ENCODE peak calls at places on chromosomes 5 and 9, in seven cellular contexts. One of them, this sample, is unnamed.

GRCh38 chr9:111094433-111095421 is 56.5 kb upstream of the LPAR1 start:
- DNase-seq in mammary epithelial cell: peak; percentile 43
- DNase-seq in HCT116: no peak
- DNase-seq in OCI-LY7: no peak
- DNase-seq in endothelial cell: no peak
- DNase-seq in ovary: no peak
- DNase-seq in adrenal gland: peak; percentile 34
- DNase-seq in this sample: no peak

GRCh38 chr5:173643964-173644363 is 27.5 kb upstream of the BOD1 start:
- DNase-seq in mammary epithelial cell: no peak
- DNase-seq in HCT116: no peak
- DNase-seq in OCI-LY7: peak; percentile 86
- DNase-seq in endothelial cell: no peak
- DNase-seq in ovary: no peak
- DNase-seq in adrenal gland: no peak
- DNase-seq in this sample: no peak

GRCh38 chr5:54985301-54986268 is at the start of gene ESM1:
- DNase-seq in mammary epithelial cell: peak; percentile 71
- DNase-seq in HCT116: no peak
- DNase-seq in OCI-LY7: no peak
- DNase-seq in endothelial cell: no peak
- DNase-seq in ovary: no peak
- DNase-seq in adrenal gland: no peak
- DNase-seq in this sample: no peak

GRCh38 chr9:98442114-98442513 is 186.7 kb upstream of the TBC1D2 start:
- DNase-seq in mammary epithelial cell: no peak
- DNase-seq in HCT116: no peak
- DNase-seq in OCI-LY7: no peak
- DNase-seq in endothelial cell: no peak
- DNase-seq in ovary: no peak
- DNase-seq in adrenal gland: no peak
- DNase-seq in this sample: no peak

GRCh38 chr5:82707741-82708140 is 369.5 kb downstream of the TMEM167A start:
- DNase-seq in mammary epithelial cell: peak; percentile 23
- DNase-seq in HCT116: no peak
- DNase-seq in OCI-LY7: no peak
- DNase-seq in endothelial cell: no peak
- DNase-seq in ovary: no peak
- DNase-seq in adrenal gland: no peak
- DNase-seq in this sample: no peak

GRCh38 chr5:128472032-128472431 is 66.0 kb downstream of the FBN2 start:
- DNase-seq in mammary epithelial cell: no peak
- DNase-seq in HCT116: no peak
- DNase-seq in OCI-LY7: no peak
- DNase-seq in endothelial cell: no peak
- DNase-seq in ovary: no peak
- DNase-seq in adrenal gland: no peak
- DNase-seq in this sample: no peak

GRCh38 chr5:172636279-172637050 is 4.6 kb upstream of the NEURL1B start:
- DNase-seq in mammary epithelial cell: no peak
- DNase-seq in HCT116: no peak
- DNase-seq in OCI-LY7: no peak
- DNase-seq in endothelial cell: no peak
- DNase-seq in ovary: no peak
- DNase-seq in adrenal gland: no peak
- DNase-seq in this sample: no peak

GRCh38 chr5:154850255-154851062 is at the start of gene FAXDC2:
- DNase-seq in mammary epithelial cell: peak; percentile 51
- DNase-seq in HCT116: no peak
- DNase-seq in OCI-LY7: no peak
- DNase-seq in endothelial cell: peak; percentile 53
- DNase-seq in ovary: peak; percentile 84
- DNase-seq in adrenal gland: peak; percentile 84
- DNase-seq in this sample: no peak

GRCh38 chr5:142248853-142249462 is 75.9 kb downstream of the SPRY4 start:
- DNase-seq in mammary epithelial cell: no peak
- DNase-seq in HCT116: no peak
- DNase-seq in OCI-LY7: no peak
- DNase-seq in endothelial cell: no peak
- DNase-seq in ovary: no peak
- DNase-seq in adrenal gland: no peak
- DNase-seq in this sample: no peak

GRCh38 chr9:29332789-29333188 is 1759.5 kb upstream of the C9orf72 start:
- DNase-seq in mammary epithelial cell: peak; percentile 77
- DNase-seq in HCT116: peak; percentile 66
- DNase-seq in OCI-LY7: no peak
- DNase-seq in endothelial cell: no peak
- DNase-seq in ovary: no peak
- DNase-seq in adrenal gland: no peak
- DNase-seq in this sample: no peak

GRCh38 chr5:154214236-154215106 is 23.9 kb downstream of the GALNT10 start:
- DNase-seq in mammary epithelial cell: peak; percentile 82
- DNase-seq in HCT116: no peak
- DNase-seq in OCI-LY7: no peak
- DNase-seq in endothelial cell: no peak
- DNase-seq in ovary: no peak
- DNase-seq in adrenal gland: no peak
- DNase-seq in this sample: no peak

GRCh38 chr5:117947836-117948235 is 1040.5 kb downstream of the DTWD2 start:
- DNase-seq in mammary epithelial cell: no peak
- DNase-seq in HCT116: no peak
- DNase-seq in OCI-LY7: no peak
- DNase-seq in endothelial cell: no peak
- DNase-seq in ovary: no peak
- DNase-seq in adrenal gland: no peak
- DNase-seq in this sample: no peak

GRCh38 chr9:7174884-7175283 is 417.1 kb downstream of the KDM4C start:
- DNase-seq in mammary epithelial cell: no peak
- DNase-seq in HCT116: no peak
- DNase-seq in OCI-LY7: no peak
- DNase-seq in endothelial cell: no peak
- DNase-seq in ovary: no peak
- DNase-seq in adrenal gland: no peak
- DNase-seq in this sample: no peak
- TF ChIP-seq CTCF in mammary epithelial cell: peak; percentile 6
- TF ChIP-seq CTCF in HCT116: peak; percentile 35
- TF ChIP-seq CTCF in OCI-LY7: peak; percentile 37
- TF ChIP-seq CTCF in endothelial cell: no peak
- TF ChIP-seq CTCF in ovary: no peak
- TF ChIP-seq CTCF in adrenal gland: no peak
- TF ChIP-seq CTCF in this sample: no peak

DNA sequence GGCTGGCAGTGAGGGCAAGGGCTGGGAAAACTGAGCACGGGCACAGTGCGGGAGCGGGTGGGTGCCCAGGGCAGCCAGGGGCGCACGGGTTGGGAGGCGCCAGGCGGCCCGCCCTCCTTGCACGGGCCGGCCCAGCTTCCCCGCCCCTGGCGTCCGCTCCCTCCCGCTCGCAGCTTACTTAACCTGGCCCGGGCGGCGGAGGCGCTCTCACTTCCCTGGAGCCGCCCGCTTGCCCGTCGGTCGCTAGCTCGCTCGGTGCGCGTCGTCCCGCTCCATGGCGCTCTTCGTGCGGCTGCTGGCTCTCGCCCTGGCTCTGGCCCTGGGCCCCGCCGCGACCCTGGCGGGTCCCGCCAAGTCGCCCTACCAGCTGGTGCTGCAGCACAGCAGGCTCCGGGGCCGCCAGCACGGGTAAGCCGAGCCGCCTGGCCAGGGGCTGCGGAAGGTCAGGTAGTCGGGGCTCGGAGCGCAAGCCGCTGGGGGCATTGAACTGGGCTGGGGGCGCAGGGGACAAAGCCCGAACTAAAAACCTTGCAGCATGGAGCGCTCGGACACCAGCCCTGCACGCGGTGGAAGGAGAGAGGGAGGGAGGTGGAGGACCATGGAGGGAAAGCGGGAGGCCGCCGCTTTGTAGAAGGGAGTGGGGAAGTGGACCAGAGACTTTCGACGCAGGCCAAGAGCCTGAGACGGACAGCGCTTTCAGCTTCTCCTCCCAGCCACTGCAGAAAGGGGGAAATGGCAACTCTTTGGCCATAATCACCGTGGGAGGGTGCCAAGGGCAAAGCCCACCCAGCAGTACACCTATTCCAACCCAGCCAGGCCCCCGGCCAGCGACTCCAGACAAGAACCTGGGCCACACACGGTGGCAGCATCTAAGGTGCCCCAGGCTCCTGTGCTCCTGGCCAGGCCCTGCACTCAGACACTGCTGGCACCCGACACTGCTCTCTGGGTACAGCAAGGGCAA is at the start of gene TGFBI:
- DNase-seq in mammary epithelial cell: peak; percentile 68
- DNase-seq in HCT116: no peak
- DNase-seq in OCI-LY7: no peak
- DNase-seq in endothelial cell: peak; percentile 70
- DNase-seq in ovary: peak; percentile 69
- DNase-seq in adrenal gland: peak; percentile 52
- DNase-seq in this sample: no peak
- TF ChIP-seq CTCF in mammary epithelial cell: peak; percentile 31
- TF ChIP-seq CTCF in HCT116: no peak
- TF ChIP-seq CTCF in OCI-LY7: no peak
- TF ChIP-seq CTCF in endothelial cell: no peak
- TF ChIP-seq CTCF in ovary: no peak
- TF ChIP-seq CTCF in adrenal gland: no peak
- TF ChIP-seq CTCF in this sample: no peak

DNA sequence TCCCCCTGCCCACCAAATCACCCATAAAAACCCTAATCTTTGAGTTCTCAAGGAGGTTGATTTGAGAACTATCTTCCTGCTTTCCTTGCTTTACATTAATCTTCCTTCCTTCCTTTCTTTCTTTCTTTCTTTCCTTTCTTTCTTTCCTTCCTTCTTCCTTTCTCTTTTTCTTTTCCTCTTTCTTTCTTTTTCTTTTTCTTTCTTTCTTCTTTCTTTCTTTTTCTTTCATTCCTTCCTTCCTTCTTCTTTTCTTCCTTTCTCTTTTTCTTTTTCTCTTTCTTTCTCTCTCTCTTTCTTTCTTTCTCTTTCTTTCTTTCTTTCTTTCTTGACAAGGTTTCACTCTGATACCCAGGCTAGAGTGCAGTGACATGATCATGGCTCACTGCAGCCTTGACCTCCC is 67.3 kb upstream of the CEMIP2 start:
- DNase-seq in mammary epithelial cell: no peak
- DNase-seq in HCT116: no peak
- DNase-seq in OCI-LY7: no peak
- DNase-seq in endothelial cell: no peak
- DNase-seq in ovary: no peak
- DNase-seq in adrenal gland: no peak
- DNase-seq in this sample: no peak
- TF ChIP-seq CTCF in mammary epithelial cell: no peak
- TF ChIP-seq CTCF in HCT116: no peak
- TF ChIP-seq CTCF in OCI-LY7: no peak
- TF ChIP-seq CTCF in endothelial cell: no peak
- TF ChIP-seq CTCF in ovary: no peak
- TF ChIP-seq CTCF in adrenal gland: no peak
- TF ChIP-seq CTCF in this sample: peak; percentile 42

GRCh38 chr9:114193090-114193489 is 37.8 kb downstream of the COL27A1 start:
- DNase-seq in mammary epithelial cell: no peak
- DNase-seq in HCT116: no peak
- DNase-seq in OCI-LY7: no peak
- DNase-seq in endothelial cell: no peak
- DNase-seq in ovary: no peak
- DNase-seq in adrenal gland: no peak
- DNase-seq in this sample: no peak

GRCh38 chr9:114196924-114197570 is 41.7 kb downstream of the COL27A1 start:
- DNase-seq in mammary epithelial cell: no peak
- DNase-seq in HCT116: no peak
- DNase-seq in OCI-LY7: peak; percentile 2
- DNase-seq in endothelial cell: no peak
- DNase-seq in ovary: no peak
- DNase-seq in adrenal gland: no peak
- DNase-seq in this sample: no peak

GRCh38 chr9:114192539-114192938 is 37.2 kb downstream of the COL27A1 start:
- DNase-seq in mammary epithelial cell: no peak
- DNase-seq in HCT116: no peak
- DNase-seq in OCI-LY7: no peak
- DNase-seq in endothelial cell: no peak
- DNase-seq in ovary: no peak
- DNase-seq in adrenal gland: no peak
- DNase-seq in this sample: no peak

GRCh38 chr9:114198249-114199040 is 43.1 kb downstream of the COL27A1 start:
- DNase-seq in mammary epithelial cell: no peak
- DNase-seq in HCT116: no peak
- DNase-seq in OCI-LY7: no peak
- DNase-seq in endothelial cell: no peak
- DNase-seq in ovary: no peak
- DNase-seq in adrenal gland: no peak
- DNase-seq in this sample: no peak

GRCh38 chr9:114196117-114196516 is 40.8 kb downstream of the COL27A1 start:
- DNase-seq in mammary epithelial cell: no peak
- DNase-seq in HCT116: no peak
- DNase-seq in OCI-LY7: no peak
- DNase-seq in endothelial cell: no peak
- DNase-seq in ovary: no peak
- DNase-seq in adrenal gland: no peak
- DNase-seq in this sample: no peak
- TF ChIP-seq CTCF in mammary epithelial cell: no peak
- TF ChIP-seq CTCF in HCT116: no peak
- TF ChIP-seq CTCF in OCI-LY7: no peak
- TF ChIP-seq CTCF in endothelial cell: no peak
- TF ChIP-seq CTCF in ovary: no peak
- TF ChIP-seq CTCF in adrenal gland: no peak
- TF ChIP-seq CTCF in this sample: no peak